ENCODE peak calls at places on chromosomes 11 and 22, in six cellular contexts. One of them, this sample, is unnamed. For H3K4me1, the result is how much of the 10 kb centered on the place peaks cover.

GRCh38 chr22:36405671-36406070 is 17.9 kb upstream of the MYH9 start:
- DNase-seq in SJSA1: peak
- DNase-seq in CD8-positive, alpha-beta memory T cell: peak
- DNase-seq in transverse colon: peak
- DNase-seq in heart left ventricle: peak
- DNase-seq in tibial artery: peak
- DNase-seq in this sample: no peak

GRCh38 chr11:64409707-64410395 is 50.9 kb downstream of the RPS6KA4 start:
- DNase-seq in SJSA1: no peak
- DNase-seq in CD8-positive, alpha-beta memory T cell: no peak
- DNase-seq in transverse colon: peak
- DNase-seq in heart left ventricle: no peak
- DNase-seq in tibial artery: no peak
- DNase-seq in this sample: no peak

GRCh38 chr11:48063424-48063978 is 83.1 kb downstream of the PTPRJ start:
- DNase-seq in SJSA1: peak
- DNase-seq in CD8-positive, alpha-beta memory T cell: no peak
- DNase-seq in transverse colon: no peak
- DNase-seq in heart left ventricle: no peak
- DNase-seq in tibial artery: no peak
- DNase-seq in this sample: no peak

GRCh38 chr11:123640677-123641494 is 13.5 kb downstream of the SCN3B start:
- DNase-seq in SJSA1: no peak
- DNase-seq in CD8-positive, alpha-beta memory T cell: no peak
- DNase-seq in transverse colon: peak
- DNase-seq in heart left ventricle: peak
- DNase-seq in tibial artery: no peak
- DNase-seq in this sample: peak

GRCh38 chr11:134678744-134679143 is 266.7 kb upstream of the B3GAT1 start:
- DNase-seq in SJSA1: no peak
- DNase-seq in CD8-positive, alpha-beta memory T cell: no peak
- DNase-seq in transverse colon: no peak
- DNase-seq in heart left ventricle: no peak
- DNase-seq in tibial artery: no peak
- DNase-seq in this sample: no peak

GRCh38 chr11:85114786-85115185 is 512.4 kb downstream of the DLG2 start:
- DNase-seq in SJSA1: no peak
- DNase-seq in CD8-positive, alpha-beta memory T cell: no peak
- DNase-seq in transverse colon: no peak
- DNase-seq in heart left ventricle: no peak
- DNase-seq in tibial artery: no peak
- DNase-seq in this sample: no peak

GRCh38 chr11:84019576-84020194 is 733.5 kb upstream of the CCDC90B start:
- DNase-seq in SJSA1: no peak
- DNase-seq in CD8-positive, alpha-beta memory T cell: no peak
- DNase-seq in transverse colon: no peak
- DNase-seq in heart left ventricle: no peak
- DNase-seq in tibial artery: no peak
- DNase-seq in this sample: no peak

GRCh38 chr22:42286205-42286604 is 15.8 kb upstream of the TCF20 start:
- DNase-seq in SJSA1: no peak
- DNase-seq in CD8-positive, alpha-beta memory T cell: no peak
- DNase-seq in transverse colon: no peak
- DNase-seq in heart left ventricle: no peak
- DNase-seq in tibial artery: no peak
- DNase-seq in this sample: no peak

GRCh38 chr11:30314625-30315024 is 8.3 kb upstream of the ARL14EP start:
- DNase-seq in SJSA1: no peak
- DNase-seq in CD8-positive, alpha-beta memory T cell: no peak
- DNase-seq in transverse colon: no peak
- DNase-seq in heart left ventricle: no peak
- DNase-seq in tibial artery: no peak
- DNase-seq in this sample: no peak

GRCh38 chr11:47248304-47248663 is 330 bp downstream of the ACP2 start:
- DNase-seq in SJSA1: no peak
- DNase-seq in CD8-positive, alpha-beta memory T cell: no peak
- DNase-seq in transverse colon: no peak
- DNase-seq in heart left ventricle: no peak
- DNase-seq in tibial artery: no peak
- DNase-seq in this sample: no peak

GRCh38 chr11:64894070-64894811 is 15.8 kb upstream of the EHD1 start:
- DNase-seq in SJSA1: peak
- DNase-seq in CD8-positive, alpha-beta memory T cell: peak
- DNase-seq in transverse colon: peak
- DNase-seq in heart left ventricle: peak
- DNase-seq in tibial artery: peak
- DNase-seq in this sample: peak

GRCh38 chr11:61891331-61892084 is at the start of gene FADS3:
- DNase-seq in SJSA1: peak
- DNase-seq in CD8-positive, alpha-beta memory T cell: peak
- DNase-seq in transverse colon: peak
- DNase-seq in heart left ventricle: peak
- DNase-seq in tibial artery: peak
- DNase-seq in this sample: peak

GRCh38 chr11:130416537-130416896 is 11.9 kb downstream of the ADAMTS8 start:
- DNase-seq in SJSA1: no peak
- DNase-seq in CD8-positive, alpha-beta memory T cell: no peak
- DNase-seq in transverse colon: no peak
- DNase-seq in heart left ventricle: no peak
- DNase-seq in tibial artery: no peak
- DNase-seq in this sample: no peak

GRCh38 chr11:69666752-69667536 is 8.2 kb downstream of the LTO1 start:
- DNase-seq in SJSA1: no peak
- DNase-seq in CD8-positive, alpha-beta memory T cell: no peak
- DNase-seq in transverse colon: no peak
- DNase-seq in heart left ventricle: no peak
- DNase-seq in tibial artery: no peak
- DNase-seq in this sample: peak

GRCh38 chr11:67300756-67301312 is 2.5 kb upstream of the SSH3 start:
- DNase-seq in SJSA1: no peak
- DNase-seq in CD8-positive, alpha-beta memory T cell: no peak
- DNase-seq in transverse colon: peak
- DNase-seq in heart left ventricle: no peak
- DNase-seq in tibial artery: peak
- DNase-seq in this sample: peak

GRCh38 chr11:76825726-76826396 is 34.9 kb upstream of the ACER3 start:
- DNase-seq in SJSA1: no peak
- DNase-seq in CD8-positive, alpha-beta memory T cell: no peak
- DNase-seq in transverse colon: no peak
- DNase-seq in heart left ventricle: no peak
- DNase-seq in tibial artery: no peak
- DNase-seq in this sample: no peak

GRCh38 chr22:39209756-39210155 is 35.0 kb downstream of the PDGFB start:
- DNase-seq in SJSA1: peak
- DNase-seq in CD8-positive, alpha-beta memory T cell: no peak
- DNase-seq in transverse colon: no peak
- DNase-seq in heart left ventricle: no peak
- DNase-seq in tibial artery: peak
- DNase-seq in this sample: peak

GRCh38 chr11:113372317-113372716 is 15.3 kb upstream of the ANKK1 start:
- DNase-seq in SJSA1: no peak
- DNase-seq in CD8-positive, alpha-beta memory T cell: no peak
- DNase-seq in transverse colon: no peak
- DNase-seq in heart left ventricle: no peak
- DNase-seq in tibial artery: no peak
- DNase-seq in this sample: no peak

GRCh38 chr22:36065775-36066544 is 37.3 kb upstream of the RBFOX2 start:
- DNase-seq in SJSA1: peak
- DNase-seq in CD8-positive, alpha-beta memory T cell: peak
- DNase-seq in transverse colon: peak
- DNase-seq in heart left ventricle: peak
- DNase-seq in tibial artery: peak
- DNase-seq in this sample: peak

GRCh38 chr11:64767344-64768299 is 7.8 kb upstream of the PYGM start:
- DNase-seq in SJSA1: peak
- DNase-seq in CD8-positive, alpha-beta memory T cell: peak
- DNase-seq in transverse colon: peak
- DNase-seq in heart left ventricle: peak
- DNase-seq in tibial artery: peak
- DNase-seq in this sample: peak

GRCh38 chr11:61747389-61748285 is 4.8 kb upstream of the MYRF start:
- DNase-seq in SJSA1: peak
- DNase-seq in CD8-positive, alpha-beta memory T cell: no peak
- DNase-seq in transverse colon: peak
- DNase-seq in heart left ventricle: peak
- DNase-seq in tibial artery: peak
- DNase-seq in this sample: peak

GRCh38 chr11:34668583-34669053 is 47.7 kb downstream of the EHF start:
- DNase-seq in SJSA1: no peak
- DNase-seq in CD8-positive, alpha-beta memory T cell: no peak
- DNase-seq in transverse colon: no peak
- DNase-seq in heart left ventricle: no peak
- DNase-seq in tibial artery: no peak
- DNase-seq in this sample: no peak

DNA sequence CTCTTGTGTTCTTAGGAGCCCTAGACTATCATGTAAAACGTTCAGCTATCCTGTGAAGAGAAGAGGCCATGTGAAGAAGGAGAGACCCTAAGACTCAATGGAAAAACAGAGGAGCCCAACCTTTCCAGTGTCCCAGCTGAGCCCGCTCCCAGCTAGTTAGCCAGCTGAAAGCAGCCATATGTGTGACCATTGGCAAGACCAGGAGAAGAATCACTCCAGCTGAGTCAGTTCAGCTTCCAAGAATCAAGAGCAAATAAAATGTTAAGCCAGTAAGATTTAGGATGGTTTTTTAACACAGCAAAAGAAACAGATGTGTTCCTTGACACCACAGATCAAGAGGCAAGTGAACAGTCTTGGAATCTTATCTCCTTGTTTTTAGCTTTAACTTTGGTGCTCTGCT is 108.0 kb downstream of the CCDC81 start:
- DNase-seq in SJSA1: no peak
- DNase-seq in CD8-positive, alpha-beta memory T cell: no peak
- DNase-seq in transverse colon: no peak
- DNase-seq in heart left ventricle: no peak
- DNase-seq in tibial artery: no peak
- DNase-seq in this sample: no peak
- H3K4me1 ChIP-seq in SJSA1: under half
- H3K4me1 ChIP-seq in CD8-positive, alpha-beta memory T cell: under half
- H3K4me1 ChIP-seq in transverse colon: under half
- H3K4me1 ChIP-seq in heart left ventricle: under half
- H3K4me1 ChIP-seq in tibial artery: half or more
- H3K4me1 ChIP-seq in this sample: under half

GRCh38 chr11:20054584-20054983 is 105.7 kb downstream of the DBX1 start:
- DNase-seq in SJSA1: no peak
- DNase-seq in CD8-positive, alpha-beta memory T cell: no peak
- DNase-seq in transverse colon: no peak
- DNase-seq in heart left ventricle: no peak
- DNase-seq in tibial artery: no peak
- DNase-seq in this sample: no peak
- H3K4me1 ChIP-seq in SJSA1: under half
- H3K4me1 ChIP-seq in CD8-positive, alpha-beta memory T cell: under half
- H3K4me1 ChIP-seq in transverse colon: under half
- H3K4me1 ChIP-seq in heart left ventricle: under half
- H3K4me1 ChIP-seq in tibial artery: half or more
- H3K4me1 ChIP-seq in this sample: under half

DNA sequence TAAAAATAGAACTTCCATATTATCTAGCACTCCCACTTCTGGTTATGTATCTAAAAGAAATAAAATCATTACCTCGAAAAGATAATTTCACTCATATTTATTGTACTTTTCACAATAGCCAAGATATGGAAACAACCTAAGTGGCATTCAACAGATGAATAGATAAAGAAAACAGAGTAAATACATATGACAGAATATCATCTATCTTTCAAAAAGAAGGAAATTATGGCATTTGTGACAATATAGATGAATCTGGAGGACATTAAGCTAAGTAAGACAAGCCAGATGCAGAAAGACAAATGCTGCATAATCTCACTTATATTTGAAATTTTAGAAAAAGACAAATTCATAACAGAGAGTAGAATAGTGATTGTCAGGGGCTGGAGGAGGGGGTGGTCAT is 590.0 kb upstream of the ANO3 start:
- DNase-seq in SJSA1: no peak
- DNase-seq in CD8-positive, alpha-beta memory T cell: no peak
- DNase-seq in transverse colon: no peak
- DNase-seq in heart left ventricle: no peak
- DNase-seq in tibial artery: no peak
- DNase-seq in this sample: no peak
- H3K4me1 ChIP-seq in SJSA1: under half
- H3K4me1 ChIP-seq in CD8-positive, alpha-beta memory T cell: under half
- H3K4me1 ChIP-seq in transverse colon: under half
- H3K4me1 ChIP-seq in heart left ventricle: under half
- H3K4me1 ChIP-seq in tibial artery: under half
- H3K4me1 ChIP-seq in this sample: under half

GRCh38 chr11:10489444-10489785 is 34.4 kb downstream of the AMPD3 start:
- DNase-seq in SJSA1: no peak
- DNase-seq in CD8-positive, alpha-beta memory T cell: no peak
- DNase-seq in transverse colon: no peak
- DNase-seq in heart left ventricle: no peak
- DNase-seq in tibial artery: no peak
- DNase-seq in this sample: no peak

GRCh38 chr11:10487002-10487647 is 32.1 kb downstream of the AMPD3 start:
- DNase-seq in SJSA1: peak
- DNase-seq in CD8-positive, alpha-beta memory T cell: no peak
- DNase-seq in transverse colon: no peak
- DNase-seq in heart left ventricle: no peak
- DNase-seq in tibial artery: peak
- DNase-seq in this sample: no peak

GRCh38 chr11:10490032-10490397 is 35.0 kb downstream of the AMPD3 start:
- DNase-seq in SJSA1: peak
- DNase-seq in CD8-positive, alpha-beta memory T cell: no peak
- DNase-seq in transverse colon: no peak
- DNase-seq in heart left ventricle: no peak
- DNase-seq in tibial artery: peak
- DNase-seq in this sample: no peak

GRCh38 chr11:10488121-10488580 is 33.1 kb downstream of the AMPD3 start:
- DNase-seq in SJSA1: peak
- DNase-seq in CD8-positive, alpha-beta memory T cell: no peak
- DNase-seq in transverse colon: peak
- DNase-seq in heart left ventricle: no peak
- DNase-seq in tibial artery: no peak
- DNase-seq in this sample: no peak

DNA sequence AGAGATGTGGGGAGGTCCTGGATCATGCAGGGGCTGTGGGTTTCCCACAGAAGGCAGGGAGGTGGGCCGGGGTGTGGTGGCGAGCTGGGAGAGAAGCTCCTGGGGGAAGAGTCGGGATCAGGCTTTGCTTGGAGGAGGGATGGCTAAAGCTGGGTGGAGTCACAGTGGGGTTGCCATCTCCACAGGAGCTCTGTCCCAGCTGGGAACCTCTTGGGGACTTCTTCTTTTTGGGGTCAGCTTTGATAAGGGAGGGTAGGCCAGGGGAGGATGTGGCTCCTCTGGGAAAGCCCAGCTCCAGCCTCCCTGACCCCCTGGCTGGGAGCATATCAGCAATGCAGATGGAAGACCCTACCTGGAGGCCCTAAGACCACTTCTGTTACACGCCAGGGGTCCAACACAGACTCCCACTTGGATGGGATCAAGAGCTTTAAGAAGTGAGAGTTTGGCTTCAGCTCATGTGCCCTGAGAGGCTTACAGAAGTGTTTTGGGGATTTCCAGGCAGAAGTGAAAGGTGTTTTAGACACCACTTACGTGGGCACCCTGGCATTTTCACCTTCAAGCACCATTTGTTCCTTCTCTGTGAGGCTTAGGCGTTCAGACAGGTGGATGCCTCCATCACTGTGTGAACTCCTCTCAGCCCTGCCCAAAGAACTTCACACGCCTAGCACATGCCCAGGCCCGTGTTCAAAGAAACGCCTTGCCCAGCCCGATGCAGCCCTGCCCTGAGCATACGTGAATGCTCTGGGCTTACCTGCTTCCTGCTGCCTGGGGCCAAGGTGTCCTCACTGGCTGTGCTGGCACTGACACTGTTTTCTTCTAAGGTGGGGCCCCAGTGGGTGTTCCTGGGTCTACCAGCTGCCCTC is 33.7 kb downstream of the AMPD3 start:
- DNase-seq in SJSA1: peak
- DNase-seq in CD8-positive, alpha-beta memory T cell: no peak
- DNase-seq in transverse colon: peak
- DNase-seq in heart left ventricle: no peak
- DNase-seq in tibial artery: peak
- DNase-seq in this sample: peak
- H3K4me1 ChIP-seq in SJSA1: under half
- H3K4me1 ChIP-seq in CD8-positive, alpha-beta memory T cell: under half
- H3K4me1 ChIP-seq in transverse colon: under half
- H3K4me1 ChIP-seq in heart left ventricle: under half
- H3K4me1 ChIP-seq in tibial artery: under half
- H3K4me1 ChIP-seq in this sample: under half